ENCODE peak calls at places on chromosomes 11 and 22, in six cellular contexts. R is endothelial cell, E is A549, M is tibial artery, B is left lung, G is stomach. L is an unnamed sample.

GRCh38 chr11:61787928-61788491 is 4.4 kb downstream of the TMEM258 start:
- DNase-seq in G (peak), R (peak), B (no peak), M (no peak), E (peak), L (no peak)

GRCh38 chr11:77073328-77074001 is 6.7 kb downstream of the CAPN5 start:
- DNase-seq in R (no peak), B (peak), E (peak), G (peak), M (peak), L (no peak)

GRCh38 chr22:24752091-24752623 is 22.4 kb downstream of the PIWIL3 start:
- DNase-seq in B (no peak), R (no peak), G (no peak), M (no peak), E (no peak), L (no peak)

GRCh38 chr11:7657306-7658025 is 15.8 kb downstream of the CYB5R2 start:
- DNase-seq in M (peak), E (peak), B (peak), R (peak), G (peak), L (no peak)

GRCh38 chr11:18727499-18728236 is 1.7 kb upstream of the IGSF22 start:
- DNase-seq in E (peak), M (no peak), R (peak), G (no peak), B (no peak), L (no peak)

GRCh38 chr22:43338766-43339345 is 4.3 kb downstream of the SCUBE1 start:
- DNase-seq in E (no peak), G (no peak), B (no peak), R (no peak), M (no peak), L (no peak)

GRCh38 chr11:44548032-44548695 is 17.3 kb upstream of the CD82 start:
- DNase-seq in B (no peak), E (no peak), R (no peak), G (no peak), M (no peak), L (no peak)

GRCh38 chr11:128047026-128047425 is 540.3 kb downstream of the ETS1 start:
- DNase-seq in B (no peak), M (no peak), G (no peak), E (no peak), R (no peak), L (no peak)

GRCh38 chr11:57484141-57484710 is 23.9 kb downstream of the RTN4RL2 start:
- DNase-seq in E (no peak), M (no peak), G (no peak), R (no peak), B (no peak), L (no peak)

GRCh38 chr11:129372609-129373488 is 2.8 kb upstream of the BARX2 start:
- DNase-seq in B (no peak), E (no peak), M (no peak), G (no peak), R (peak), L (no peak)

GRCh38 chr11:102309621-102310541 is 7.4 kb upstream of the BIRC3 start:
- DNase-seq in G (no peak), M (no peak), R (no peak), E (no peak), B (no peak), L (no peak)
- TF ChIP-seq CTCF in G (no peak), M (no peak), R (peak), E (peak), B (peak), L (peak)

GRCh38 chr11:6418958-6419611 is at the start of gene APBB1:
- DNase-seq in B (no peak), R (peak), G (peak), M (peak), E (peak), L (no peak)
- TF ChIP-seq CTCF in B (no peak), R (no peak), G (no peak), M (peak), E (no peak), L (peak)

GRCh38 chr11:22690245-22690644 is 23.8 kb downstream of the GAS2 start:
- DNase-seq in R (no peak), M (no peak), G (no peak), E (no peak), B (no peak), L (no peak)
- TF ChIP-seq CTCF in R (no peak), M (no peak), G (no peak), E (no peak), B (no peak), L (no peak)

GRCh38 chr11:21811572-21811971 is 381.3 kb upstream of the ANO5 start:
- DNase-seq in B (no peak), G (no peak), M (no peak), E (no peak), R (no peak), L (peak)
- TF ChIP-seq CTCF in B (no peak), G (no peak), M (no peak), E (no peak), R (no peak), L (peak)

DNA sequence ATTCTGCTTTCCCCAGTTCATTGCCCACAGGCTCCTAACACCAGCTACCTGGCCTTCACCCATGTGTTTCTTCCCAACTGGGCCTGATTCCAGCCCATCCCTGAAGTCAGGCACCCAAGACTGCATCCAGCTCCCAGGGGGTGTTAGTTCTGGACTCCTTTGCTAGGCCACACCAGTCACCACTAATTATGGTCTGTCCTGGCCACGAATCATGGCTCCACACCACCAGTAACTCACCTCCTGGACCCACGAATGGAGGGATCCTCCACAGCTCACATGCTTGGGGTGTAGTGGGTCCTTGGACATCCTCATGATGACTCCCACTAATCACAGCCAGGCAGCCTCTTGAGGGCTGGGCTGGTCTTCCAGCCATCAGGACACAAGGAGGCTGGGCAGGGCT is 3.6 kb upstream of the RASL10A start:
- DNase-seq in B (no peak), G (no peak), M (no peak), R (no peak), E (no peak), L (no peak)
- TF ChIP-seq CTCF in B (no peak), G (no peak), M (no peak), R (no peak), E (no peak), L (no peak)

GRCh38 chr22:38069372-38070249 is 12.4 kb downstream of the PICK1 start:
- DNase-seq in B (no peak), R (no peak), M (peak), G (no peak), E (no peak), L (no peak)
- TF ChIP-seq CTCF in B (no peak), R (no peak), M (peak), G (peak), E (peak), L (peak)

GRCh38 chr11:64974124-64974523 is 2.2 kb upstream of the MAJIN start:
- DNase-seq in R (no peak), M (no peak), E (no peak), G (no peak), B (no peak), L (no peak)

GRCh38 chr11:64971421-64972233 is at the start of gene MAJIN:
- DNase-seq in M (peak), G (peak), R (no peak), B (peak), E (peak), L (peak)

GRCh38 chr11:64970731-64971151 is 1.2 kb downstream of the MAJIN start:
- DNase-seq in B (no peak), G (no peak), R (no peak), E (no peak), M (no peak), L (no peak)

GRCh38 chr11:64967376-64967775 is 4.5 kb downstream of the MAJIN start:
- DNase-seq in E (no peak), M (no peak), B (no peak), G (no peak), R (no peak), L (no peak)

GRCh38 chr11:64969209-64969608 is 2.7 kb downstream of the MAJIN start:
- DNase-seq in M (no peak), E (no peak), G (no peak), R (no peak), B (no peak), L (no peak)
- TF ChIP-seq CTCF in M (no peak), E (no peak), G (no peak), R (no peak), B (no peak), L (no peak)

GRCh38 chr11:117950320-117950719 is 21.1 kb upstream of the TMPRSS13 start:
- DNase-seq in G (no peak), M (no peak), E (no peak), R (no peak), B (no peak), L (no peak)
- TF ChIP-seq CTCF in G (no peak), M (no peak), E (no peak), R (no peak), B (no peak), L (peak)

DNA sequence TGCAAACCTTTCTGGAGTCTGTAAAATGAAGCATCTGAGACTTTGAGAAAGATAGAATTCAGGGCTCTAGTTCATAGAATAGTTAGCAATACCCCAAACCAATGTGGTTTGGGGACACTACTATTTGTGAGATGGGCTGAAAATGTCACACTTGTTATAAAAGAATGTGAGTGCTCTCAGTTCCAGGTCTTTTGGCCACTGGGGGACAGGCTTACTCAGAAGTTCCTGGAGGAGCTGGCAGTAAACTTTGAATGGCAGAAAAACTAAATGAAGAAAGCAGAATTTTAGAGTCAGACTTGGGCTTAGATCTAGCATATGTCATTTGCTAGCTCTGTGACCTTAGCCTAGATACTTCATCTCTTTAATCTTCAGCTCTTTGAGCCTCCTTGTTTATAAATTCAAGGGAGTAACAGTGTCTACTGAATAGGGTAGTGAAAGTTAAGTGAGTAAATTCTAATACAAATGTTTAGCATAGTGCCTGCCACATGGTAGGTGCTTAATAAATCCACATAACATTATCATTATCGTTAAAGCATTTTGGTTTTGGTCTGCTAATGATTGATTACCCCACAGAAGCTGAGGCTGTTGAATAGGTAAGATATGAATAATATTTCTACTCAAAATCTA is 3.7 kb downstream of the LYVE1 start:
- DNase-seq in E (no peak), B (no peak), M (no peak), R (no peak), G (no peak), L (no peak)
- TF ChIP-seq CTCF in E (peak), B (peak), M (peak), R (no peak), G (no peak), L (no peak)